ENCODE peak calls at places on chromosomes 7 and 10, in six cellular contexts. R is stimulated activated effector memory CD8-positive, alpha-beta T cell treated with anti-CD3 and anti-CD28 coated beads, Interleukin-12 subunit alpha, Interleukin-12 subunit beta, amount 100 ng/mL, for 72 hours; B is retina; J is type B pancreatic cell; L is HS-27A; Z is AG04449. F is an unnamed sample.

GRCh38 chr10:70212879-70213278 is 20.4 kb downstream of the PPA1 start:
- DNase-seq in Z (no peak), J (no peak), R (no peak), L (no peak), B (no peak), F (no peak)

GRCh38 chr10:387949-388660 is 252.8 kb downstream of the ZMYND11 start:
- DNase-seq in L (no peak), J (peak; percentile 29), Z (no peak), B (no peak), R (no peak), F (no peak)

GRCh38 chr10:21649441-21649872 is 115.4 kb downstream of the MLLT10 start:
- DNase-seq in B (no peak), J (no peak), Z (no peak), R (no peak), L (no peak), F (no peak)

GRCh38 chr10:19816420-19817250 is at the start of gene PLXDC2:
- DNase-seq in R (no peak), Z (no peak), L (no peak), J (peak; percentile 71), B (peak; percentile 90), F (no peak)

GRCh38 chr10:13047529-13048206 is 46.2 kb upstream of the CCDC3 start:
- DNase-seq in J (no peak), Z (no peak), B (no peak), L (no peak), R (no peak), F (no peak)

GRCh38 chr10:72108811-72109618 is 20.7 kb upstream of the SPOCK2 start:
- DNase-seq in Z (no peak), B (no peak), R (no peak), L (no peak), J (no peak), F (no peak)

GRCh38 chr7:128697301-128697905 is 25.3 kb downstream of the GARIN1A start:
- DNase-seq in Z (no peak), B (peak; percentile 80), L (no peak), R (peak; percentile 84), J (no peak), F (peak; percentile 13)

GRCh38 chr7:46530081-46530480 is 609.0 kb upstream of the IGFBP3 start:
- DNase-seq in J (no peak), B (no peak), R (no peak), L (no peak), Z (no peak), F (no peak)

GRCh38 chr7:36545291-36545690 is 155.6 kb downstream of the ANLN start:
- DNase-seq in J (no peak), R (no peak), B (no peak), L (no peak), Z (no peak), F (no peak)

GRCh38 chr7:1853619-1854520 is 183.8 kb downstream of the ELFN1 start:
- DNase-seq in J (peak; percentile 68), L (no peak), R (no peak), B (peak; percentile 64), Z (no peak), F (no peak)

GRCh38 chr10:103548006-103548405 is 54.5 kb downstream of the NEURL1 start:
- DNase-seq in J (no peak), B (no peak), Z (no peak), R (no peak), L (no peak), F (no peak)

GRCh38 chr10:110067960-110068770 is 60.4 kb downstream of the ADD3 start:
- DNase-seq in L (no peak), J (no peak), R (peak; percentile 74), B (no peak), Z (no peak), F (no peak)

GRCh38 chr10:1094112-1095057 is 38.2 kb downstream of the WDR37 start:
- DNase-seq in B (no peak), Z (no peak), R (peak; percentile 70), L (no peak), J (no peak), F (no peak)

GRCh38 chr7:103613655-103614642 is 167.9 kb upstream of the SLC26A5 start:
- DNase-seq in Z (no peak), J (no peak), R (no peak), L (peak; percentile 17), B (no peak), F (no peak)

GRCh38 chr10:65701168-65701776 is 1224.6 kb upstream of the LRRTM3 start:
- DNase-seq in L (no peak), B (no peak), Z (no peak), R (no peak), J (no peak), F (no peak)

GRCh38 chr10:6431861-6432260 is 148.2 kb downstream of the PRKCQ start:
- DNase-seq in Z (no peak), L (no peak), J (no peak), B (no peak), R (no peak), F (no peak)

GRCh38 chr10:8073696-8074416 is 19.4 kb downstream of the GATA3 start:
- DNase-seq in R (no peak), Z (no peak), B (no peak), J (no peak), L (no peak), F (no peak)

GRCh38 chr7:92498557-92498956 is 20.8 kb upstream of the ERVW-1 start:
- DNase-seq in L (no peak), B (no peak), J (no peak), Z (no peak), R (no peak), F (no peak)

GRCh38 chr7:151483700-151483960 is 36.1 kb downstream of the RHEB start:
- DNase-seq in B (no peak), Z (no peak), L (no peak), R (no peak), J (no peak), F (no peak)

GRCh38 chr10:133592716-133593115 is 27.3 kb upstream of the SYCE1 start:
- DNase-seq in Z (no peak), J (no peak), B (no peak), L (no peak), R (no peak), F (no peak)

GRCh38 chr7:43569424-43569823 is 13.5 kb upstream of the STK17A start:
- DNase-seq in R (no peak), B (no peak), L (no peak), Z (no peak), J (no peak), F (peak; percentile 36)

GRCh38 chr7:137850586-137850985 is 3.8 kb upstream of the DGKI start:
- DNase-seq in B (no peak), R (no peak), L (no peak), Z (no peak), J (no peak), F (no peak)

GRCh38 chr10:48722153-48722861 is 37.6 kb downstream of the WDFY4 start:
- DNase-seq in B (no peak), Z (no peak), J (no peak), L (no peak), R (no peak), F (no peak)

GRCh38 chr7:33243319-33243881 is 114.0 kb downstream of the BBS9 start:
- DNase-seq in R (no peak), L (no peak), B (peak; percentile 33), Z (no peak), J (no peak), F (no peak)

GRCh38 chr10:97058521-97058920 is 127.2 kb downstream of the SLIT1 start:
- DNase-seq in L (no peak), Z (no peak), J (no peak), R (no peak), B (no peak), F (no peak)

GRCh38 chr10:113853577-113854018 is 284 bp downstream of the DCLRE1A start:
- DNase-seq in Z (no peak), J (no peak), B (no peak), R (no peak), L (no peak), F (no peak)

GRCh38 chr7:50696810-50697582 is 85.7 kb downstream of the GRB10 start:
- DNase-seq in B (no peak), R (no peak), L (no peak), Z (no peak), J (no peak), F (no peak)

GRCh38 chr10:127755758-127756157 is 18.8 kb downstream of the FOXI2 start:
- DNase-seq in R (no peak), L (no peak), Z (no peak), J (no peak), B (no peak), F (no peak)

GRCh38 chr10:36066102-36066501 is 424.0 kb upstream of the FZD8 start:
- DNase-seq in Z (no peak), R (no peak), L (no peak), B (no peak), J (no peak), F (no peak)

GRCh38 chr7:156764016-156764669 is 123.6 kb downstream of the RNF32 start:
- DNase-seq in Z (no peak), R (no peak), J (no peak), B (peak; percentile 54), L (no peak), F (no peak)

F was measured in NK-92 treated with Interleukin-12 subunit alpha and Interleukin-12 subunit beta, amount 100 ng/mL, for 24 hours.